ENCODE peak calls at places on chromosomes 4 and X, in eight cellular contexts. V is heart left ventricle, J is lung, X is kidney epithelial cell, K is type B pancreatic cell, W is HCT116, D is heart right ventricle, N is sigmoid colon. T is an unnamed sample.

GRCh38 chrX:123475068-123475724 is 257.7 kb downstream of the THOC2 start:
- DNase-seq in X (no peak), K (no peak), N (no peak), D (no peak), W (no peak), J (no peak), V (no peak), T (no peak)

GRCh38 chrX:11666180-11666579 is 460 bp upstream of the ARHGAP6 start:
- DNase-seq in J (no peak), N (peak), K (peak), D (no peak), V (no peak), X (no peak), W (no peak), T (no peak)

GRCh38 chrX:68669094-68669830 is 21.8 kb downstream of the STARD8 start:
- DNase-seq in N (no peak), J (no peak), D (no peak), W (no peak), V (no peak), X (no peak), K (no peak), T (no peak)

GRCh38 chr4:185149392-185149791 is 6.3 kb downstream of the SLC25A4 start:
- DNase-seq in X (no peak), D (no peak), K (no peak), N (peak), V (no peak), J (no peak), W (no peak), T (no peak)

GRCh38 chrX:134870419-134870818 is 120.4 kb upstream of the SMIM10 start:
- DNase-seq in K (no peak), X (no peak), N (no peak), J (no peak), V (no peak), D (no peak), W (no peak), T (no peak)

GRCh38 chr4:187077749-187078148 is 354.1 kb upstream of the FAT1 start:
- DNase-seq in W (no peak), X (no peak), V (no peak), K (no peak), D (no peak), J (no peak), N (no peak), T (no peak)

GRCh38 chr4:135371137-135371536 is 1169.5 kb upstream of the PABPC4L start:
- DNase-seq in V (no peak), J (no peak), W (no peak), N (no peak), K (no peak), D (no peak), X (no peak), T (no peak)

GRCh38 chr4:30073001-30073710 is 647.0 kb upstream of the PCDH7 start:
- DNase-seq in V (no peak), X (no peak), W (no peak), K (no peak), J (no peak), D (no peak), N (no peak), T (no peak)

GRCh38 chr4:74004668-74005067 is 6.2 kb upstream of the CXCL5 start:
- DNase-seq in J (no peak), N (no peak), D (no peak), V (no peak), W (no peak), X (no peak), K (no peak), T (no peak)

GRCh38 chrX:10833299-10834169 is 213.1 kb upstream of the MID1 start:
- DNase-seq in K (peak), D (peak), X (peak), W (no peak), V (peak), J (peak), N (peak), T (peak)

GRCh38 chrX:106170318-106170717 is 2.2 kb downstream of the PWWP3B start:
- DNase-seq in W (peak), K (no peak), V (no peak), X (no peak), J (no peak), D (no peak), N (no peak), T (no peak)

GRCh38 chrX:74160358-74160757 is 143.6 kb upstream of the ZCCHC13 start:
- DNase-seq in N (no peak), V (no peak), J (no peak), D (no peak), W (no peak), K (no peak), X (no peak), T (no peak)

GRCh38 chrX:24124227-24124799 is 25.2 kb upstream of the ZFX start:
- DNase-seq in W (no peak), D (no peak), X (no peak), N (no peak), J (no peak), V (no peak), K (no peak), T (no peak)

GRCh38 chr4:153166971-153167501 is 37.2 kb upstream of the TRIM2 start:
- DNase-seq in X (no peak), D (no peak), J (no peak), V (no peak), N (peak), K (no peak), W (no peak), T (no peak)

GRCh38 chr4:22090655-22091350 is 142.2 kb upstream of the KCNIP4 start:
- DNase-seq in N (no peak), J (no peak), X (no peak), V (no peak), W (no peak), K (no peak), D (no peak), T (no peak)

DNA sequence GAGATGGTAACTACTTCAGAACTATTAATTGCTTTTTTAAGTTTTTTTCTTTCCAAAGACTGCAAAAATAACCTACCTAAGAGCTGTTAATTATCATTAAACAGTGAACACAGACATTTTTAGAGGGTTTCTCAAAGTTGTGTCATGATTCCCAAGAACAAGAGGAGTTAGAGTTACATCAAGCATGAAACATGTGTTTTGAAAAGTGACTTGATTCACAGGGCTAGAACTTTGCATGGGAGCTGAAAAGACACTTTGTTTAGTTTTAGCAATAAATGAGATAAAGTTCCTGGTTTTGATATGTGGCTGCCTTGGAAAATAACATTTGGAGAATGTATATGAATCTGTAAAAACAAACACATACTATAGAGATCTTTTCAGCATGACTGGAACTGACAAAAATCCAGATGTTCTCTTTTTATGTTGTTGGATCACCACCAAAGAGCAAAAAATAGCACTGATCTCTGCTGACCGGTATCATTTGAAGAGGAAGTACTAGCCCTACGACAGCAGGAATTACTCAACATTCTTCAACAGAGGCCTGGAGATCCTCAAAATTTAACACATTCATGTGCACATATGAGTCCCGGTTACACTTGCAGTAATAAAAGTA is 173.0 kb upstream of the PCDH18 start:
- DNase-seq in D (peak), J (no peak), V (no peak), X (peak), N (no peak), W (no peak), K (no peak), T (no peak)
- TF ChIP-seq CTCF in D (no peak), J (no peak), V (no peak), X (no peak), N (no peak), W (no peak), K (no peak), T (no peak)

GRCh38 chr4:180953572-180953971 is 1289.6 kb upstream of the TENM3 start:
- DNase-seq in D (no peak), X (no peak), W (peak), K (no peak), V (no peak), J (no peak), N (no peak), T (no peak)
- TF ChIP-seq CTCF in D (no peak), X (peak), W (peak), K (no peak), V (no peak), J (no peak), N (no peak), T (peak)

DNA sequence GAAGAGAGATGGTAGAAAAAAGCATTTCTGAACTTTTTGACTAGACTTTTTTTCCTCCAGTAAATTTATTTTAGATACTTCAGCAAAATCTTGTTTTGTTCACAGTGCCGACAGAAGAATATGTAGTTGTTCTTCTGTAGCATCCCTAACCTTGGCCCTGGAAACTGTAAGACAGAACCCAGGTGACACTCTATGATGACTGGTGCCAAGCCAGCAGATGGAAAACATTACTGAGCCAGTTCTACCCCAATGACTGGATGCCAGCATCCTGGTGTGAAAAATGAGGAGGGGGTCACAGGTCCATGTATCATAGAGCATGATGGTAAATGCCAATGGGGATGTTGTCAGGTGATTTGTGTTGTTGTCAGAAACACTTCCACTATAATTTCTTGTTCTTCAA is 159.6 kb downstream of the RASL11B start:
- DNase-seq in X (no peak), N (no peak), V (no peak), K (no peak), J (no peak), W (no peak), D (no peak), T (no peak)
- TF ChIP-seq CTCF in X (no peak), N (no peak), V (no peak), K (no peak), J (no peak), W (no peak), D (no peak), T (no peak)

GRCh38 chr4:8274772-8275241 is 5.3 kb downstream of the HTRA3 start:
- DNase-seq in J (peak), W (no peak), D (peak), N (peak), K (peak), X (no peak), V (peak), T (no peak)
- TF ChIP-seq CTCF in J (no peak), W (no peak), D (no peak), N (peak), K (no peak), X (peak), V (no peak), T (peak)

DNA sequence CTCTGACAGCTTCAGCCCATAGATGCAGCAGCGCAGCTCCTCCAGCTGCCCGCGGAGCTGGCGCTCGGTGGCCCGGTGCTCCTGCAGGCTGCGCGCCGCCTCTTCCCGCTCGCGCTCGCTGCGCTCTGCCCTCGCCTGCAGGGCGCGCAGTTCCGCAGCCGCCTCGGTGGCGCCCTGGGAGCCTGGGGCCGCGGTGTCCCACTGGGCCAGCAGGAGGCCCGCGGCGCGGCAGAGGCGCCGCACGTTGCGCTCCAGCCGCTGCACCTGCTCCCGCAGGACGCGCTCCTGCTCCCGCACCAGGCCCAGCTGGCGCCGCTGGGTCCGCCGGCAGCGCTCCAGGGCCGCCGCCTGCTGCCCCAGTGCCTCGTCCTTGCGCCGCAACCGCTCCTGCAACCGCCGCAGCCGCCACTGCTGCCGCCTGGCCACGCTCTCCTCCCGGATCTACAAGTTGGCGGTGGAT is 10.1 kb downstream of the C4orf50 start:
- DNase-seq in K (no peak), D (no peak), N (peak), W (no peak), V (no peak), X (no peak), J (no peak), T (no peak)
- TF ChIP-seq CTCF in K (peak), D (no peak), N (no peak), W (no peak), V (no peak), X (no peak), J (no peak), T (no peak)

GRCh38 chr4:149975172-149975571 is 103.1 kb upstream of the DCLK2 start:
- DNase-seq in J (no peak), K (no peak), D (no peak), N (no peak), W (no peak), X (no peak), V (no peak), T (no peak)
- TF ChIP-seq CTCF in J (no peak), K (no peak), D (no peak), N (no peak), W (no peak), X (no peak), V (no peak), T (no peak)

DNA sequence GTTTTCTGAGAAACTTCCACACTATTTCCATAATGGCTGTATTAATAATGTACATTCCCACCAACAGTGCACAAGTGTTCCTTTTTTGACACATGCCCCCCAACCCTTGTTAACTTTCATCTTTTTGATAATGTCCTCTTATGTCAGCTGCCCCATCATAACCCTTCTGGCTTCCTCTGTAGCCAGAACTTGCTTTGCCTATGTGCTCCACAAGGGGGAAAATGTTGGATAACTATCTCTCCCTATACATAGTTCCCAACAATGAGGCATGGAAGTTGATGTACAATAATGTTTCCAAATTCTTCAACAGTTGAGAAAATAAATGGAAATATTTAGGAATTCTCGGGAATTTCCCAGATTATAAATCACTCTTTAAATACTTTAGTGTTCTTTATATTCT is 142.9 kb downstream of the ASB9 start:
- DNase-seq in X (no peak), J (no peak), D (no peak), V (no peak), W (no peak), K (no peak), N (no peak), T (no peak)
- TF ChIP-seq CTCF in X (no peak), J (no peak), D (no peak), V (no peak), W (peak), K (no peak), N (no peak), T (no peak)

GRCh38 chr4:42655921-42656735 is 777 bp downstream of the ATP8A1 start:
- DNase-seq in J (peak), K (peak), X (no peak), D (peak), W (no peak), N (peak), V (peak), T (peak)
- TF ChIP-seq CTCF in J (no peak), K (no peak), X (no peak), D (no peak), W (no peak), N (no peak), V (no peak), T (no peak)